ENCODE peak calls at places on chromosomes 13 and 19, in seven cellular contexts. T, C, J, O, B, R and N are unnamed samples.

GRCh38 chr19:44986389-44986788 is 14.9 kb upstream of the RELB start:
- DNase-seq in T (no peak), C (no peak), J (no peak), O (no peak), B (no peak), R (no peak), N (no peak)

GRCh38 chr19:9140159-9140874 is at the start of gene ZNF317:
- DNase-seq in T (peak), C (peak), J (peak), O (peak), B (peak), R (peak), N (peak)

GRCh38 chr13:32426191-32426980 is 1.5 kb downstream of the N4BP2L1 start:
- DNase-seq in T (peak), C (peak), J (no peak), O (no peak), B (no peak), R (no peak), N (peak)

GRCh38 chr19:1288528-1289394 is 3.1 kb downstream of the EFNA2 start:
- DNase-seq in T (no peak), C (no peak), J (no peak), O (no peak), B (no peak), R (no peak), N (no peak)

GRCh38 chr13:84080748-84081530 is 198.7 kb upstream of the SLITRK1 start:
- DNase-seq in T (no peak), C (no peak), J (no peak), O (no peak), B (no peak), R (no peak), N (no peak)

GRCh38 chr13:113917096-113917495 is 53.2 kb upstream of the GAS6 start:
- DNase-seq in T (no peak), C (no peak), J (peak), O (no peak), B (no peak), R (no peak), N (no peak)

GRCh38 chr19:19600793-19601346 is 17.6 kb downstream of the PBX4 start:
- DNase-seq in T (no peak), C (no peak), J (no peak), O (no peak), B (no peak), R (no peak), N (no peak)

GRCh38 chr13:84431646-84432045 is 549.4 kb upstream of the SLITRK1 start:
- DNase-seq in T (no peak), C (no peak), J (no peak), O (no peak), B (no peak), R (peak), N (no peak)

GRCh38 chr13:101152184-101152583 is 264.1 kb downstream of the NALCN start:
- DNase-seq in T (no peak), C (no peak), J (no peak), O (no peak), B (no peak), R (no peak), N (no peak)

GRCh38 chr19:42191855-42192254 is 25.6 kb downstream of the DEDD2 start:
- DNase-seq in T (peak), C (no peak), J (peak), O (no peak), B (no peak), R (peak), N (no peak)

GRCh38 chr13:43786472-43786765 is 353 bp downstream of the ENOX1 start:
- DNase-seq in T (no peak), C (no peak), J (no peak), O (no peak), B (no peak), R (no peak), N (no peak)

GRCh38 chr13:79904581-79904980 is 423.6 kb downstream of the NDFIP2 start:
- DNase-seq in T (no peak), C (no peak), J (no peak), O (no peak), B (no peak), R (no peak), N (no peak)

GRCh38 chr13:24650157-24650556 is 30.1 kb upstream of the ATP12A start:
- DNase-seq in T (no peak), C (no peak), J (no peak), O (no peak), B (no peak), R (peak), N (no peak)
- H3K27ac ChIP-seq in T (no peak), C (no peak), J (no peak), O (no peak), B (no peak), R (no peak), N (no peak)

DNA sequence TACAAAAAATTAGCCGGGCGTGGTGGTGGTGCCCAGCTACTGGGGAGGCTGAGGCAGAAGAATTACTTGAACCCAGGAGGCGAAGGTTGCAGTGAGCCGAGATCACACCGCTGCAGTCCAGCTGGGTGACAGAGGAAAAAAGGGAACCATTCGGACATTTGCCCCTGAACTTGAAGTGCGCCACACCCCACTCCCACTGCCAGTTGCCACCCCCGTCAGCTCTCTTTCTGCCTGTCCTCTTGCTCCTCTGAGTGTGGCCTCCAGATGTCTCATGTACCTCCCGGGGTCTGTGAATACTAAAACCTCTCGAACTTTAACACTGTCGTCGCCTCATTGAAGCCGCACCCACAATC is 4.0 kb downstream of the FPR3 start:
- DNase-seq in T (no peak), C (no peak), J (no peak), O (no peak), B (no peak), R (no peak), N (no peak)
- H3K27ac ChIP-seq in T (no peak), C (peak), J (peak), O (peak), B (no peak), R (peak), N (no peak)

GRCh38 chr13:34749046-34749445 is 193.0 kb upstream of the NBEA start:
- DNase-seq in T (no peak), C (no peak), J (no peak), O (no peak), B (no peak), R (no peak), N (no peak)

GRCh38 chr13:34750078-34750703 is 191.9 kb upstream of the NBEA start:
- DNase-seq in T (peak), C (no peak), J (no peak), O (peak), B (peak), R (peak), N (no peak)

GRCh38 chr13:34747507-34747906 is 194.6 kb upstream of the NBEA start:
- DNase-seq in T (no peak), C (no peak), J (no peak), O (no peak), B (no peak), R (no peak), N (no peak)

GRCh38 chr13:34748561-34748960 is 193.5 kb upstream of the NBEA start:
- DNase-seq in T (no peak), C (no peak), J (no peak), O (no peak), B (no peak), R (peak), N (no peak)

GRCh38 chr13:34748078-34748477 is 194.0 kb upstream of the NBEA start:
- DNase-seq in T (peak), C (no peak), J (no peak), O (peak), B (peak), R (peak), N (no peak)
- H3K27ac ChIP-seq in T (no peak), C (no peak), J (peak), O (peak), B (peak), R (no peak), N (no peak)

GRCh38 chr19:32197896-32198882 is 147.2 kb upstream of the ZNF507 start:
- DNase-seq in T (no peak), C (no peak), J (no peak), O (no peak), B (no peak), R (no peak), N (no peak)
- H3K27ac ChIP-seq in T (no peak), C (no peak), J (no peak), O (no peak), B (no peak), R (no peak), N (no peak)

GRCh38 chr19:39679056-39679790 is 23.5 kb downstream of the LGALS16 start:
- DNase-seq in T (peak), C (no peak), J (no peak), O (no peak), B (no peak), R (no peak), N (no peak)
- H3K27ac ChIP-seq in T (no peak), C (no peak), J (no peak), O (no peak), B (no peak), R (no peak), N (peak)

GRCh38 chr13:24052547-24052981 is 108.0 kb upstream of the SPATA13 start:
- DNase-seq in T (no peak), C (no peak), J (no peak), O (peak), B (no peak), R (no peak), N (no peak)
- H3K27ac ChIP-seq in T (no peak), C (peak), J (no peak), O (peak), B (peak), R (no peak), N (no peak)

DNA sequence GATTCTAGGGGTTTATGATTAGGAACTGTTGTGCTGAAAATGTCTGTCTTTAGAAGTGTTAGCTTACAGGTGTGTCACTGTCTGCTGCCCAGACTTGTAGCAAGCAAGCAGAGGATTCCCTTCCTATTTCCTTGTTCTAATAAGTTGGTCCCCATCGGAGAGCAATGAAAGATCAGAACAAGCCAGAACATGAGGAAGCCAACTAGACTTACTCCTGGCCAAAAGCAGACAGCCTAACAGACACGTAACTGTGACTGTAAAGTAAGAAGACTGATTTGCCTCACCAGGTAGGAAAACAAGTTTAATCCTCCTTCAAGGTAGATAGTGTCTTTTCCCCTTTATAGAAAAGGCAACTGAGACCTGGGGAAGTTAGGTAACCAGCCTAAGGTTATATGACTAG is 12.5 kb downstream of the POLR1D start:
- DNase-seq in T (no peak), C (no peak), J (no peak), O (no peak), B (no peak), R (no peak), N (no peak)
- H3K27ac ChIP-seq in T (no peak), C (no peak), J (no peak), O (no peak), B (no peak), R (no peak), N (no peak)